ENCODE peak calls at places on chromosomes 11 and 22, in five cellular contexts. X is K562, E is Peyer's patch, O is psoas muscle, D is adrenal gland. Q is an unnamed sample. For H3K4me1, the result is how much of the 10 kb centered on the place peaks cover.

GRCh38 chr11:64753019-64753379 is 6.8 kb downstream of the PYGM start:
- DNase-seq in O (no peak), X (no peak), D (no peak), E (no peak), Q (no peak)

GRCh38 chr22:33476716-33477115 is 418.5 kb upstream of the SYN3 start:
- DNase-seq in O (peak), X (no peak), D (peak), E (no peak), Q (no peak)

GRCh38 chr22:37672920-37673453 is 2.4 kb upstream of the LGALS1 start:
- DNase-seq in X (no peak), E (no peak), D (no peak), O (no peak), Q (no peak)

GRCh38 chr11:65639623-65640482 is 2.0 kb downstream of the SIPA1 start:
- DNase-seq in X (no peak), D (peak), O (no peak), E (peak), Q (no peak)

GRCh38 chr11:59102259-59102765 is 4.7 kb upstream of the FAM111B start:
- DNase-seq in O (peak), D (peak), E (peak), X (peak), Q (peak)

GRCh38 chr11:75719639-75720239 is 2.1 kb downstream of the MOGAT2 start:
- DNase-seq in O (no peak), X (no peak), E (no peak), D (peak), Q (no peak)

GRCh38 chr11:5592615-5593014 is 3.8 kb upstream of the TRIM6 start:
- DNase-seq in D (no peak), X (no peak), O (no peak), E (no peak), Q (no peak)

GRCh38 chr11:29159552-29160465 is 857.0 kb downstream of the KCNA4 start:
- DNase-seq in D (peak), O (no peak), X (peak), E (no peak), Q (peak)

GRCh38 chr11:7655253-7656217 is 17.8 kb downstream of the CYB5R2 start:
- DNase-seq in D (peak), O (no peak), E (no peak), X (no peak), Q (no peak)

GRCh38 chr11:9280655-9281301 is 15.6 kb upstream of the DENND5A start:
- DNase-seq in O (no peak), E (peak), X (no peak), D (peak), Q (no peak)

GRCh38 chr11:110711776-110712642 is at the start of gene ARHGAP20:
- DNase-seq in E (peak), D (peak), X (peak), O (peak), Q (peak)

GRCh38 chr22:32380991-32381390 is 23.3 kb downstream of the RFPL3 start:
- DNase-seq in E (no peak), D (no peak), O (no peak), X (no peak), Q (no peak)

GRCh38 chr11:130441726-130442125 is 6.7 kb upstream of the ADAMTS15 start:
- DNase-seq in X (no peak), E (no peak), D (no peak), O (no peak), Q (no peak)

GRCh38 chr22:42229455-42230149 is 40.9 kb downstream of the TCF20 start:
- DNase-seq in D (peak), E (no peak), X (no peak), O (no peak), Q (peak)

GRCh38 chr22:48098936-48099245 is 1336.4 kb downstream of the TBC1D22A start:
- DNase-seq in X (no peak), D (no peak), E (no peak), O (no peak), Q (no peak)

GRCh38 chr11:61975638-61976419 is 8.4 kb upstream of the FTH1 start:
- DNase-seq in E (no peak), X (no peak), O (no peak), D (peak), Q (no peak)

GRCh38 chr22:44807232-44807631 is 54.9 kb downstream of the ARHGAP8 start:
- DNase-seq in X (no peak), E (no peak), O (no peak), D (no peak), Q (no peak)

GRCh38 chr22:44453441-44454112 is 44.5 kb downstream of the RTL6 start:
- DNase-seq in E (peak), O (no peak), D (peak), X (no peak), Q (no peak)

GRCh38 chr11:120647681-120648080 is 136.1 kb downstream of the GRIK4 start:
- DNase-seq in E (no peak), O (no peak), X (no peak), D (no peak), Q (no peak)

GRCh38 chr11:88464528-88464927 is 127.0 kb upstream of the CTSC start:
- DNase-seq in D (no peak), X (no peak), O (no peak), E (no peak), Q (no peak)

GRCh38 chr22:39518996-39519680 is 1.2 kb upstream of the ATF4 start:
- DNase-seq in X (no peak), E (no peak), D (no peak), O (no peak), Q (no peak)

GRCh38 chr11:115911656-115912055 is 407.4 kb upstream of the CADM1 start:
- DNase-seq in E (no peak), D (no peak), X (no peak), O (no peak), Q (no peak)

GRCh38 chr11:103078710-103079109 is 13.2 kb downstream of the DCUN1D5 start:
- DNase-seq in X (no peak), E (no peak), D (no peak), O (no peak), Q (no peak)

GRCh38 chr11:78022397-78023396 is at the start of gene KCTD14:
- DNase-seq in O (no peak), X (no peak), D (peak), E (no peak), Q (peak)

GRCh38 chr11:6127881-6128280 is 20.4 kb downstream of the OR56B4 start:
- DNase-seq in O (no peak), X (no peak), D (no peak), E (no peak), Q (no peak)

GRCh38 chr11:64745523-64746328 is 1.8 kb upstream of the RASGRP2 start:
- DNase-seq in X (peak), E (peak), O (peak), D (peak), Q (peak)

GRCh38 chr22:36986242-36986821 is 32.9 kb downstream of the TST start:
- DNase-seq in D (no peak), O (no peak), X (peak), E (no peak), Q (no peak)

GRCh38 chr11:19995131-19995530 is 165.1 kb downstream of the DBX1 start:
- DNase-seq in D (peak), O (peak), E (no peak), X (peak), Q (peak)

GRCh38 chr22:28424427-28425080 is 255.1 kb downstream of the TTC28 start:
- DNase-seq in O (no peak), D (no peak), E (no peak), X (no peak), Q (no peak)

GRCh38 chr22:29128891-29129643 is 56.2 kb downstream of the KREMEN1 start:
- DNase-seq in O (no peak), E (no peak), X (no peak), D (no peak), Q (no peak)

GRCh38 chr22:22884010-22884887 is 3.4 kb upstream of the IGLL5 start:
- DNase-seq in O (peak), E (peak), X (peak), D (peak), Q (peak)

GRCh38 chr22:49481651-49482399 is 345.8 kb downstream of the BRD1 start:
- DNase-seq in X (no peak), D (no peak), E (no peak), O (no peak), Q (no peak)

GRCh38 chr22:24176630-24177029 is 4.7 kb upstream of the SUSD2 start:
- DNase-seq in X (no peak), O (no peak), D (no peak), E (no peak), Q (no peak)

GRCh38 chr11:20364412-20364792 is 888 bp downstream of the HTATIP2 start:
- DNase-seq in X (peak), O (peak), E (no peak), D (no peak), Q (no peak)

GRCh38 chr22:20031732-20032406 is 11.0 kb downstream of the TANGO2 start:
- DNase-seq in D (no peak), X (no peak), O (no peak), E (no peak), Q (no peak)
- H3K4me1 ChIP-seq in D (under half), X (half or more), O (under half), E (under half), Q (under half)

GRCh38 chr22:40799008-40799407 is 20.1 kb downstream of the SLC25A17 start:
- DNase-seq in D (no peak), X (no peak), O (no peak), E (no peak), Q (no peak)
- H3K27ac ChIP-seq in D (no peak), X (no peak), O (no peak), E (no peak), Q (no peak)

GRCh38 chr11:123653997-123654565 is 343 bp downstream of the SCN3B start:
- DNase-seq in X (peak), O (peak), E (no peak), D (peak), Q (peak)
- TF ChIP-seq CTCF in X (no peak), O (no peak), E (no peak), D (no peak), Q (no peak)

GRCh38 chr11:12235080-12235479 is 124.7 kb downstream of the MICAL2 start:
- DNase-seq in E (no peak), O (no peak), X (no peak), D (no peak), Q (no peak)
- H3K4me1 ChIP-seq in E (under half), O (under half), X (under half), D (under half), Q (under half)

GRCh38 chr11:68664906-68665305 is 19.4 kb upstream of the GAL start:
- DNase-seq in D (no peak), O (no peak), E (no peak), X (no peak), Q (no peak)

GRCh38 chr11:68667511-68668253 is 16.7 kb upstream of the GAL start:
- DNase-seq in O (no peak), X (no peak), E (no peak), D (no peak), Q (no peak)

GRCh38 chr11:68669301-68670090 is 14.8 kb upstream of the GAL start:
- DNase-seq in O (no peak), D (no peak), X (no peak), E (no peak), Q (no peak)

GRCh38 chr11:68665471-68665870 is 18.9 kb upstream of the GAL start:
- DNase-seq in X (no peak), D (peak), E (no peak), O (no peak), Q (no peak)

DNA sequence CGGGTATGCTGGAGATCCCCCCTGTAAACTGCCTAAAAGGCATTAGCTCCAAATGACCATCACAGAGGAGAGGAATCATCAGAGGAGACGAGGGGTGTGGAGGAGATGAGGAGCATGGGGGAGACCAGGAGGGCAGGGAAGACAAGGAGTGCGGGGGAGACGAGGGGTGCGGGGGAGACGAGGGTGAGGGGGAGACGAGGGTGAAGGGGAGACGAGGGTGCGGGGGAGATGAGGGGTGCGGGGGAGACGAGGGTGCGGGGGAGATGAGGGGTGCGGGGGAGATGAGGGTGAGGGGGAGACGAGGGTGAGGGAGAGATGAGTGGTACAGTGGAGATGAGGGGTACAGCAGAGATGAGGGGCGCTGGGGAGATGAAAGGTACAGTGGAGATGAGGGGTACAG is 17.5 kb upstream of the GAL start:
- DNase-seq in D (no peak), E (no peak), X (no peak), O (no peak), Q (no peak)
- H3K27ac ChIP-seq in D (no peak), E (no peak), X (no peak), O (no peak), Q (no peak)

GRCh38 chr22:46251816-46252380 is 1.8 kb upstream of the CDPF1 start:
- DNase-seq in E (no peak), D (no peak), O (no peak), X (no peak), Q (no peak)

GRCh38 chr22:46251266-46251665 is 1.2 kb upstream of the CDPF1 start:
- DNase-seq in O (no peak), E (no peak), D (no peak), X (no peak), Q (no peak)

GRCh38 chr22:46247443-46247975 is 2.6 kb downstream of the CDPF1 start:
- DNase-seq in X (no peak), E (no peak), D (peak), O (no peak), Q (no peak)

GRCh38 chr22:46250783-46251125 is 661 bp upstream of the CDPF1 start:
- DNase-seq in X (no peak), O (no peak), D (no peak), E (no peak), Q (no peak)

GRCh38 chr22:46250035-46250782 is at the start of gene CDPF1:
- DNase-seq in D (peak), E (peak), X (peak), O (peak), Q (peak)
- TF ChIP-seq CTCF in D (no peak), E (peak), X (no peak), O (no peak), Q (no peak)

GRCh38 chr11:128632151-128632791 is 44.9 kb upstream of the ETS1 start:
- DNase-seq in X (no peak), E (no peak), O (no peak), D (no peak), Q (no peak)
- H3K4me1 ChIP-seq in X (under half), E (under half), O (under half), D (under half), Q (under half)

DNA sequence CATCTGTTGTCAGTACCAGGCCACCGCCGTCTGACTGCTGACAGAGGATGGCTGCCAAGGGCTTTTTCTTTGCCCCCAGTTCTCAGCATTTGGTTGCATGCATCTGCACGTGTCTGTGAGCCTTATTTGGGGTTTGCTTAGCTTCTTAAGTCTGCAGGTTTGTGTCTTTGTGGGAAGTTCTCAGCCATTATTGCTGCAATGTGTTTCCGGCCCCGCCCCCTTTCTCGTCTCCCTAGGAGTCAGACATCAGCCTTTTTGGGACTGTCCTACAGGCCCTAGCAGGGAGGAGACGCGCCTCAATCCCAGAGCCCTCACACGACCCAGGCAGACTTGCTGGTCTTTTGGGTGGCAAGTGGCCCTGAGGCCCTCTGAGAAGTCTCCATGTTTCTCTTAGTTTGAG is 8.0 kb downstream of the MOB2 start:
- DNase-seq in O (peak), E (no peak), D (no peak), X (no peak), Q (no peak)
- H3K27ac ChIP-seq in O (no peak), E (no peak), D (no peak), X (no peak), Q (no peak)

GRCh38 chr11:45756384-45757010 is 48.5 kb upstream of the SLC35C1 start:
- DNase-seq in E (no peak), X (no peak), D (no peak), O (no peak), Q (no peak)
- TF ChIP-seq CTCF in E (no peak), X (no peak), D (no peak), O (no peak), Q (no peak)

Q was measured in lung.